ENCODE peak calls at places on chromosomes 13 and 19, in seven cellular contexts. G, C, R, V, F, T and Y are unnamed samples.
A peak's percentile ranks its signal among the peaks of the same experiment; 100 is the strongest.

GRCh38 chr19:47026156-47026555 is 6.5 kb downstream of the NPAS1 start:
- DNase-seq in F (no peak), V (no peak), T (no peak), G (no peak), R (no peak), C (no peak), Y (no peak)

GRCh38 chr19:40721936-40722661 is 5.2 kb downstream of the ITPKC start:
- DNase-seq in V (peak; percentile 74), F (no peak), C (no peak), T (no peak), G (no peak), R (no peak), Y (peak; percentile 34)

GRCh38 chr13:63449549-63449948 is 2033.9 kb upstream of the PCDH20 start:
- DNase-seq in F (no peak), V (no peak), T (no peak), C (no peak), G (no peak), R (no peak), Y (no peak)

GRCh38 chr13:48160879-48161278 is 66.0 kb upstream of the MED4 start:
- DNase-seq in F (peak; percentile 58), G (no peak), V (peak; percentile 75), R (no peak), T (no peak), C (no peak), Y (peak; percentile 33)

GRCh38 chr19:10230904-10231623 is at the start of gene S1PR2:
- DNase-seq in F (no peak), C (peak; percentile 51), G (peak; percentile 49), T (no peak), R (no peak), V (peak; percentile 67), Y (peak; percentile 74)

GRCh38 chr13:49840266-49840665 is 47.8 kb upstream of the KPNA3 start:
- DNase-seq in V (no peak), F (no peak), G (no peak), R (no peak), T (no peak), C (peak; percentile 15), Y (no peak)

GRCh38 chr19:53867225-53868090 is at the start of gene MYADM:
- DNase-seq in R (peak; percentile 21), C (peak; percentile 96), V (peak; percentile 97), G (peak; percentile 96), T (peak; percentile 98), F (peak; percentile 71), Y (peak; percentile 99)

GRCh38 chr13:110006304-110006703 is 219.9 kb upstream of the IRS2 start:
- DNase-seq in T (peak; percentile 52), G (no peak), F (no peak), C (no peak), V (peak; percentile 81), R (no peak), Y (peak; percentile 56)

GRCh38 chr19:34831714-34832113 is 58.7 kb upstream of the ZNF599 start:
- DNase-seq in V (no peak), C (no peak), F (no peak), R (no peak), G (no peak), T (no peak), Y (no peak)

GRCh38 chr13:113656831-113657671 is 947 bp downstream of the ATP4B start:
- DNase-seq in V (no peak), G (no peak), T (no peak), C (no peak), F (no peak), R (no peak), Y (no peak)

GRCh38 chr19:22422220-22422619 is at the start of gene ZNF98:
- DNase-seq in T (no peak), V (no peak), C (no peak), G (no peak), F (no peak), R (no peak), Y (no peak)

GRCh38 chr13:28532226-28533048 is 37.5 kb upstream of the FLT1 start:
- DNase-seq in V (no peak), R (no peak), C (no peak), F (no peak), T (no peak), G (no peak), Y (peak; percentile 40)

GRCh38 chr13:48194392-48194754 is 38.6 kb upstream of the ITM2B start:
- DNase-seq in R (peak; percentile 43), G (no peak), V (no peak), F (no peak), T (no peak), C (peak; percentile 28), Y (peak; percentile 7)

GRCh38 chr19:32201661-32202060 is 143.7 kb upstream of the ZNF507 start:
- DNase-seq in V (no peak), T (no peak), G (no peak), F (no peak), C (no peak), R (no peak), Y (no peak)

GRCh38 chr19:32202244-32202643 is 143.2 kb upstream of the ZNF507 start:
- DNase-seq in R (no peak), F (no peak), V (no peak), G (no peak), T (no peak), C (no peak), Y (no peak)

GRCh38 chr19:32208060-32208459 is 137.3 kb upstream of the ZNF507 start:
- DNase-seq in C (no peak), G (no peak), V (no peak), F (no peak), T (no peak), R (no peak), Y (no peak)

GRCh38 chr19:32203161-32203560 is 142.2 kb upstream of the ZNF507 start:
- DNase-seq in T (no peak), C (no peak), G (no peak), R (no peak), V (no peak), F (no peak), Y (no peak)

GRCh38 chr19:32206065-32206464 is 139.3 kb upstream of the ZNF507 start:
- DNase-seq in R (no peak), C (no peak), V (no peak), F (no peak), T (no peak), G (no peak), Y (no peak)
- TF ChIP-seq CTCF in R (no peak), C (no peak), V (no peak), F (no peak), T (no peak), G (no peak), Y (no peak)

GRCh38 chr19:43575955-43576451 is 402 bp downstream of the PINLYP start:
- DNase-seq in G (no peak), T (no peak), F (no peak), C (no peak), R (no peak), V (no peak), Y (peak; percentile 51)
- H3K4me3 ChIP-seq in G (peak overlapping the region; percentile 58), T (peak overlapping the region; percentile 32), F (peak overlapping the region; percentile 86), C (peak overlapping the region; percentile 5), R (peak overlapping the region; percentile 66), V (peak overlapping the region; percentile 46), Y (peak overlapping the region; percentile 93)

DNA sequence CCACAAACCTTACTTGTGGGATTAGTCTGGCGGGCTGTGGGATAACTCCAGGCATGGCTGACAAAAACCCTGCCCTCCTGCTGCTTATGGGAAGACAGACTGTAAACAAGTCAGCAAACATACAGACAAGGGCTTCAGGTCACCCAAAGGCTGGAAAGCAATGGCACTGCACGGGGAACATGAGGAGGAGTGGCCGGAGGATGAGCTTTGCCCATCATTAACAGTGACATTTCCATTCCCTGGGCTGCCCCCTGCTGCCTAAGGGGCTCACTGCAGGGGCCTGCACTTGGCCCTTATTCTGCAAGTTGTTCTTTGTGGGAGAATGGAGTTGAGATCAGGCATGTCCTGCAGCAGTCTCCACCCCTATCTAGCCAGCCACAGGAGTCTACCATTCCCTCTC is 91.3 kb downstream of the UQCRFS1 start:
- DNase-seq in G (no peak), R (no peak), C (no peak), T (no peak), F (no peak), V (peak; percentile 26), Y (no peak)
- TF ChIP-seq CTCF in G (peak; percentile 15), R (no peak), C (peak; percentile 12), T (peak; percentile 25), F (peak; percentile 70), V (peak; percentile 58), Y (no peak)

DNA sequence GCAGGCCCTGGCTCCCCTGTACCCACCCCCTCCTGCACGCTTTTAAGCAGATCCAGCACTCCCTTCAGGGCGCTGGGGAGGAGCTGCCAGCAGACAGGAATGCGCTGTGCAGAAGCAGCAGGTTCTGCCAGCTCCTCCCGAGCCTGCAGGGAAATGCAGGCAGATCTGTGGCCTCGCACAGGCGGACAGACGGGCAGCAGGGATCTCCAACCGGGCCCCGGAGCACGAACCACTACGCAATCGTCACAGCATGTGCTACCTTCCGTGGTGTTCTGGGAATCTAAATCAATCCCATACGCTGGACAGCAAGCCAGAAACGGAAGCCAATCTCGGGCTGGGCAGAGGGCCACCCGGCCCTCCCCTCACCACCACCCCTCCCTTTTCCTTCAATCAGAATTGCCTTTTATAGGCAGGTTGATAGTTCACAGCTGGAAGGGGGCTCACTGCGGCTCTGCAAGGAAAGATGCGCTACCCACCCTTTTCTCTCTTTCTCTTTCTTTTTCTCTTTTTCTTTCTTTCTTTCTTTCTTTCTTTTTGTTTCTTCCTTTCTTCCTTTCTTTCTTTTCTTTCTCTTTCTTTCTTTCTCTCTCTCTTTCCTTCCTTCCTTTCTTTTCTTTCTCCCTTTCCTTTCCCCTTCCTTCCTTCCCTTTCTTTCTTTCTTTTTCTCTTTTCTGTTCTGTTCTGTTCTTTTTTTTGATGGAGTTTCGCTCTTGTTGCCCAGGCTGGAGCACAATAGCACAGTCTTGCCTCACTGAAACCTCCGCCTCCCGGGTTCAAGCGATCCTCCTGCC is 99.9 kb downstream of the GNG7 start:
- DNase-seq in F (no peak), T (peak; percentile 42), C (no peak), G (peak; percentile 80), R (no peak), V (peak; percentile 96), Y (peak; percentile 93)
- H3K4me3 ChIP-seq in F (peak overlapping the region; percentile 40), T (no peak overlapping the region), C (no peak overlapping the region), G (peak overlapping the region; percentile 31), R (no peak overlapping the region), V (peak overlapping the region; percentile 15), Y (peak overlapping the region; percentile 37)

DNA sequence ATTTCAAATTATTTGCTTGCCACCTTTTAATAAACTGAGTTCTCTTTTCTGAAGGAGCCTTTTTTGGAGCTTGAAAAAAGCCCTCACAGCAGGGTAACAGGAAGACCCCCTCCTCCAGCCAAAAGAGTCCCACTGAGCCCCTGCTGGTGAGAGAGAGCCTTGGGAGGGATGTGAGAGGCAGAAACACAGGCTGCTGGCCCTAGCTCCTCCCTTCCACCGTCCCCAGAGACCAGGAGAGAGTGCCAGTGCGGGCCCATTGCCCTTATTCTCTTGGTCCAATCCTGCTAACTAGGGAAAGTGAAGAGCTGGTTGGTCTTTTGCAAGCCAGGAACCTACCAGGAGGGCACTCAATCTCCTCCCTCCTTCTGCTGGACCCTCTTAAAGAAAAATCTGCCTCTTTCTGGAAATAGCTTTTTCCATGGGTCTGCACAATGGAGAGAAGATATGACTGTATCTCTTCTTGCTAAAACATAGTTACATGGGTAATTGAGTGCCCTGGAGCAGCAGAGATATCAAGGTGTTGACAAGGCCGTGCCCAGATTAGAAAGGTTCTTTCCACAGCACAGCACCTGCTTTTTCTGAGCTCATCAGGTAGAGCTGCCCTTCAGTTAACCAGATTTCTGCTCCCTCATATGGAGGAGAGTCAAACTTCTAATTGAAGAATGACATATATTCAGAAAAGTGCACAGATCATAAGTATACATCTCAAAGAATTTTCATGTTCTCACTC is 113.9 kb downstream of the LRCH1 start:
- DNase-seq in C (no peak), G (no peak), T (no peak), F (no peak), V (no peak), R (no peak), Y (no peak)
- TF ChIP-seq CTCF in C (no peak), G (no peak), T (no peak), F (peak; percentile 24), V (no peak), R (no peak), Y (no peak)

GRCh38 chr19:751501-752341 is 809 bp downstream of the MISP start:
- DNase-seq in T (peak; percentile 67), R (no peak), V (peak; percentile 87), G (peak; percentile 45), C (no peak), F (no peak), Y (peak; percentile 85)
- H3K4me3 ChIP-seq in T (peak overlapping the region; percentile 26), R (no peak overlapping the region), V (no peak overlapping the region), G (no peak overlapping the region), C (no peak overlapping the region), F (peak overlapping the region; percentile 34), Y (no peak overlapping the region)